ENCODE peak calls at places on chromosomes 3 and 15, in ten cellular contexts. J, N, H, U, G, T, S, E, Q and R are unnamed samples.
A peak's percentile ranks its signal among the peaks of the same experiment; 100 is the strongest.

GRCh38 chr3:66499881-66500574 is 794 bp downstream of the LRIG1 start:
- DNase-seq in J (peak; percentile 20), N (no peak), H (no peak), U (no peak), G (peak; percentile 38), T (no peak), S (peak; percentile 37), E (no peak), Q (peak; percentile 47), R (no peak)

GRCh38 chr3:66372681-66373350 is 128.0 kb downstream of the LRIG1 start:
- DNase-seq in J (no peak), N (peak; percentile 16), H (peak; percentile 47), U (no peak), G (peak; percentile 50), T (no peak), S (no peak), E (peak; percentile 28), Q (peak; percentile 45), R (no peak)

GRCh38 chr15:88546248-88547129 is at the start of gene DET1:
- DNase-seq in J (peak; percentile 97), N (peak; percentile 91), H (peak; percentile 91), U (peak; percentile 97), G (peak; percentile 95), T (peak; percentile 95), S (peak; percentile 91), E (peak; percentile 93), Q (peak; percentile 95), R (peak; percentile 88)

GRCh38 chr3:167330993-167331392 is 49.1 kb downstream of the ZBBX start:
- DNase-seq in J (no peak), N (no peak), H (no peak), U (no peak), G (no peak), T (no peak), S (no peak), E (no peak), Q (no peak), R (no peak)

GRCh38 chr3:37096292-37096691 is 78.1 kb downstream of the LRRFIP2 start:
- DNase-seq in J (peak; percentile 63), N (no peak), H (no peak), U (no peak), G (no peak), T (peak; percentile 55), S (no peak), E (peak; percentile 18), Q (no peak), R (no peak)

GRCh38 chr15:86558252-86558651 is 478.6 kb downstream of the AGBL1 start:
- DNase-seq in J (no peak), N (no peak), H (no peak), U (no peak), G (no peak), T (no peak), S (no peak), E (no peak), Q (no peak), R (no peak)

GRCh38 chr15:92463826-92464225 is 70.1 kb downstream of the ST8SIA2 start:
- DNase-seq in J (no peak), N (no peak), H (no peak), U (no peak), G (no peak), T (no peak), S (no peak), E (no peak), Q (no peak), R (no peak)

GRCh38 chr15:70687432-70687831 is 75.9 kb downstream of the UACA start:
- DNase-seq in J (no peak), N (no peak), H (no peak), U (no peak), G (no peak), T (no peak), S (no peak), E (no peak), Q (no peak), R (no peak)

GRCh38 chr3:54916722-54917121 is 11.1 kb downstream of the LRTM1 start:
- DNase-seq in J (no peak), N (no peak), H (no peak), U (no peak), G (no peak), T (no peak), S (no peak), E (no peak), Q (no peak), R (no peak)

GRCh38 chr3:160697628-160698382 is 20.8 kb downstream of the ARL14 start:
- DNase-seq in J (peak; percentile 59), N (no peak), H (no peak), U (no peak), G (no peak), T (peak; percentile 79), S (no peak), E (peak; percentile 71), Q (no peak), R (no peak)

GRCh38 chr3:133942761-133943535 is 47.3 kb upstream of the RAB6B start:
- DNase-seq in J (no peak), N (no peak), H (no peak), U (no peak), G (no peak), T (no peak), S (no peak), E (no peak), Q (no peak), R (no peak)

GRCh38 chr3:124035463-124036121 is 43.7 kb upstream of the ROPN1 start:
- DNase-seq in J (no peak), N (no peak), H (no peak), U (no peak), G (no peak), T (no peak), S (no peak), E (no peak), Q (no peak), R (no peak)

GRCh38 chr15:70892912-70893560 is 410 bp downstream of the LRRC49 start:
- DNase-seq in J (peak; percentile 77), N (peak; percentile 22), H (no peak), U (peak; percentile 38), G (peak; percentile 35), T (peak; percentile 68), S (no peak), E (peak; percentile 56), Q (no peak), R (no peak)

GRCh38 chr15:67839358-67839928 is 402 bp downstream of the RNU6-1 start:
- DNase-seq in J (peak; percentile 58), N (no peak), H (no peak), U (no peak), G (no peak), T (peak; percentile 43), S (peak; percentile 37), E (peak; percentile 51), Q (no peak), R (no peak)

GRCh38 chr3:19467761-19468160 is 319.5 kb downstream of the KCNH8 start:
- DNase-seq in J (no peak), N (no peak), H (no peak), U (no peak), G (no peak), T (no peak), S (no peak), E (no peak), Q (no peak), R (no peak)

GRCh38 chr15:70788114-70789049 is 25.0 kb upstream of the UACA start:
- DNase-seq in J (peak; percentile 57), N (no peak), H (no peak), U (no peak), G (no peak), T (peak; percentile 98), S (no peak), E (peak; percentile 88), Q (no peak), R (no peak)

GRCh38 chr15:70096215-70096974 is 1.3 kb downstream of the TLE3 start:
- DNase-seq in J (peak; percentile 50), N (no peak), H (peak; percentile 23), U (peak; percentile 59), G (peak; percentile 61), T (peak; percentile 57), S (peak; percentile 38), E (peak; percentile 74), Q (peak; percentile 62), R (no peak)

GRCh38 chr3:154074966-154075365 is 46.2 kb upstream of the ARHGEF26 start:
- DNase-seq in J (no peak), N (no peak), H (no peak), U (no peak), G (no peak), T (no peak), S (no peak), E (no peak), Q (no peak), R (no peak)

GRCh38 chr15:70474682-70475438 is 288.5 kb downstream of the UACA start:
- DNase-seq in J (peak; percentile 95), N (peak; percentile 89), H (no peak), U (peak; percentile 87), G (no peak), T (peak; percentile 83), S (no peak), E (peak; percentile 94), Q (peak; percentile 93), R (peak; percentile 86)

GRCh38 chr3:197753263-197753662 is 3.6 kb downstream of the FYTTD1 start:
- DNase-seq in J (no peak), N (no peak), H (no peak), U (no peak), G (no peak), T (no peak), S (no peak), E (peak; percentile 18), Q (no peak), R (no peak)

GRCh38 chr15:34514251-34514760 is 69.1 kb downstream of the GOLGA8B start:
- DNase-seq in J (peak; percentile 20), N (no peak), H (no peak), U (no peak), G (peak; percentile 14), T (peak; percentile 29), S (no peak), E (peak; percentile 6), Q (peak; percentile 34), R (no peak)